ENCODE peak calls at places on chromosomes 6 and 20, in four cellular contexts. T is astrocyte of the hippocampus, F is anterior cingulate cortex, O is cardiac muscle cell. L is an unnamed sample.

GRCh38 chr6:45423901-45424627 is 46.3 kb upstream of the SUPT3H start:
- DNase-seq in T (peak), F (no peak), O (peak), L (no peak)

GRCh38 chr20:61293951-61294350 is 41.9 kb downstream of the CDH4 start:
- DNase-seq in T (no peak), F (no peak), O (no peak), L (no peak)

GRCh38 chr6:44043479-44044153 is 83.6 kb downstream of the MRPL14 start:
- DNase-seq in T (peak), F (no peak), O (peak), L (no peak)

GRCh38 chr6:72497186-72497585 is 124.7 kb upstream of the KCNQ5 start:
- DNase-seq in T (no peak), F (no peak), O (no peak), L (no peak)

GRCh38 chr20:47411161-47411560 is 54.7 kb upstream of the ZMYND8 start:
- DNase-seq in T (no peak), F (no peak), O (no peak), L (no peak)

GRCh38 chr6:132060591-132060990 is 109.4 kb upstream of the CCN2 start:
- DNase-seq in T (peak), F (no peak), O (peak), L (no peak)

GRCh38 chr6:70385931-70386330 is 27.4 kb upstream of the FAM135A start:
- DNase-seq in T (no peak), F (no peak), O (peak), L (no peak)

GRCh38 chr6:106547053-106547414 is 82.3 kb downstream of the RTN4IP1 start:
- DNase-seq in T (no peak), F (no peak), O (no peak), L (no peak)

GRCh38 chr6:30646450-30647038 is 389 bp upstream of the C6orf136 start:
- DNase-seq in T (peak), F (peak), O (no peak), L (peak)

GRCh38 chr6:170360476-170360875 is 53.9 kb downstream of the FAM120B start:
- DNase-seq in T (no peak), F (no peak), O (peak), L (peak)

GRCh38 chr6:6591778-6592388 is 3.4 kb downstream of the LY86 start:
- DNase-seq in T (no peak), F (no peak), O (no peak), L (no peak)

GRCh38 chr20:3889489-3890409 is 562 bp downstream of the PANK2 start:
- DNase-seq in T (no peak), F (no peak), O (no peak), L (peak)

GRCh38 chr6:62707156-62707555 is 421.1 kb upstream of the KHDRBS2 start:
- DNase-seq in T (no peak), F (no peak), O (no peak), L (no peak)

GRCh38 chr20:11394145-11394833 is 523.4 kb upstream of the BTBD3 start:
- DNase-seq in T (peak), F (no peak), O (peak), L (no peak)

GRCh38 chr6:100996409-100996808 is 115.3 kb upstream of the ASCC3 start:
- DNase-seq in T (no peak), F (no peak), O (no peak), L (no peak)